ENCODE peak calls at places on chromosome 17, in five cellular contexts. One of them, this sample, is unnamed.
A peak's percentile ranks its signal among the peaks of the same experiment; 100 is the strongest.

GRCh38 chr17:60941028-60941427 is 263.4 kb downstream of the BCAS3 start:
- DNase-seq in activated CD4-positive, alpha-beta T cell treated with anti-CD3 and anti-CD28 coated beads, Interleukin-2, amount 50 U/mL, for 48 hours: no peak
- DNase-seq in stimulated activated CD8-positive, alpha-beta memory T cell treated with anti-CD3 and anti-CD28 coated beads, Interleukin-7, amount 100 ng/mL, for 24 hours: no peak
- DNase-seq in HT1080: peak; percentile 81
- DNase-seq in kidney tubule cell: no peak
- DNase-seq in this sample: no peak

GRCh38 chr17:16491131-16491702 is 776 bp downstream of the LRRC75A start:
- DNase-seq in kidney tubule cell: no peak
- DNase-seq in activated CD4-positive, alpha-beta T cell treated with anti-CD3 and anti-CD28 coated beads, Interleukin-2, amount 50 U/mL, for 48 hours: peak; percentile 31
- DNase-seq in stimulated activated CD8-positive, alpha-beta memory T cell treated with anti-CD3 and anti-CD28 coated beads, Interleukin-7, amount 100 ng/mL, for 24 hours: no peak
- DNase-seq in HT1080: no peak
- DNase-seq in this sample: peak; percentile 49

GRCh38 chr17:73436966-73437365 is 125.2 kb upstream of the CDC42EP4 start:
- DNase-seq in stimulated activated CD8-positive, alpha-beta memory T cell treated with anti-CD3 and anti-CD28 coated beads, Interleukin-7, amount 100 ng/mL, for 24 hours: no peak
- DNase-seq in activated CD4-positive, alpha-beta T cell treated with anti-CD3 and anti-CD28 coated beads, Interleukin-2, amount 50 U/mL, for 48 hours: no peak
- DNase-seq in HT1080: peak; percentile 89
- DNase-seq in kidney tubule cell: no peak
- DNase-seq in this sample: no peak

GRCh38 chr17:3639981-3640596 is 3.5 kb downstream of the CTNS start:
- DNase-seq in kidney tubule cell: no peak
- DNase-seq in activated CD4-positive, alpha-beta T cell treated with anti-CD3 and anti-CD28 coated beads, Interleukin-2, amount 50 U/mL, for 48 hours: peak; percentile 65
- DNase-seq in stimulated activated CD8-positive, alpha-beta memory T cell treated with anti-CD3 and anti-CD28 coated beads, Interleukin-7, amount 100 ng/mL, for 24 hours: no peak
- DNase-seq in HT1080: peak; percentile 50
- DNase-seq in this sample: peak; percentile 93

GRCh38 chr17:43532581-43532980 is 13.6 kb downstream of the ETV4 start:
- DNase-seq in HT1080: no peak
- DNase-seq in activated CD4-positive, alpha-beta T cell treated with anti-CD3 and anti-CD28 coated beads, Interleukin-2, amount 50 U/mL, for 48 hours: no peak
- DNase-seq in kidney tubule cell: no peak
- DNase-seq in stimulated activated CD8-positive, alpha-beta memory T cell treated with anti-CD3 and anti-CD28 coated beads, Interleukin-7, amount 100 ng/mL, for 24 hours: no peak
- DNase-seq in this sample: no peak

GRCh38 chr17:7882068-7882467 is 6.5 kb upstream of the CHD3 start:
- DNase-seq in stimulated activated CD8-positive, alpha-beta memory T cell treated with anti-CD3 and anti-CD28 coated beads, Interleukin-7, amount 100 ng/mL, for 24 hours: no peak
- DNase-seq in HT1080: no peak
- DNase-seq in kidney tubule cell: no peak
- DNase-seq in activated CD4-positive, alpha-beta T cell treated with anti-CD3 and anti-CD28 coated beads, Interleukin-2, amount 50 U/mL, for 48 hours: no peak
- DNase-seq in this sample: no peak

GRCh38 chr17:143785-144281 is 6.5 kb downstream of the SCGB1C2 start:
- DNase-seq in kidney tubule cell: peak; percentile 74
- DNase-seq in activated CD4-positive, alpha-beta T cell treated with anti-CD3 and anti-CD28 coated beads, Interleukin-2, amount 50 U/mL, for 48 hours: peak; percentile 91
- DNase-seq in HT1080: peak; percentile 52
- DNase-seq in stimulated activated CD8-positive, alpha-beta memory T cell treated with anti-CD3 and anti-CD28 coated beads, Interleukin-7, amount 100 ng/mL, for 24 hours: peak; percentile 81
- DNase-seq in this sample: peak; percentile 82

GRCh38 chr17:36705651-36706436 is 104.5 kb downstream of the MRM1 start:
- DNase-seq in HT1080: peak; percentile 52
- DNase-seq in activated CD4-positive, alpha-beta T cell treated with anti-CD3 and anti-CD28 coated beads, Interleukin-2, amount 50 U/mL, for 48 hours: peak; percentile 64
- DNase-seq in stimulated activated CD8-positive, alpha-beta memory T cell treated with anti-CD3 and anti-CD28 coated beads, Interleukin-7, amount 100 ng/mL, for 24 hours: no peak
- DNase-seq in kidney tubule cell: peak; percentile 65
- DNase-seq in this sample: peak; percentile 71

GRCh38 chr17:5667871-5668270 is 83.6 kb upstream of the NLRP1 start:
- DNase-seq in stimulated activated CD8-positive, alpha-beta memory T cell treated with anti-CD3 and anti-CD28 coated beads, Interleukin-7, amount 100 ng/mL, for 24 hours: no peak
- DNase-seq in HT1080: peak; percentile 10
- DNase-seq in kidney tubule cell: no peak
- DNase-seq in activated CD4-positive, alpha-beta T cell treated with anti-CD3 and anti-CD28 coated beads, Interleukin-2, amount 50 U/mL, for 48 hours: no peak
- DNase-seq in this sample: no peak

This sample was measured in erythroblast.